ENCODE peak calls at places on chromosomes 11 and 22, in eight cellular contexts. G is upper lobe of right lung, I is fibroblast of mammary gland, A is cardiac muscle cell, R is breast epithelium, O is lower lobe of right lung, S is transverse colon, M is suprapubic skin. W is an unnamed sample.
A peak's percentile ranks its signal among the peaks of the same experiment; 100 is the strongest.

GRCh38 chr11:75966546-75967287 is 151.7 kb downstream of the UVRAG start:
- DNase-seq in G (no peak), R (no peak), S (no peak), O (no peak), I (peak; percentile 96), A (no peak), M (no peak), W (no peak)

GRCh38 chr11:83219095-83219494 is 25.6 kb downstream of the ANKRD42 start:
- DNase-seq in O (no peak), A (peak; percentile 29), M (no peak), S (no peak), R (no peak), I (peak; percentile 4), G (no peak), W (no peak)

GRCh38 chr11:104772806-104773241 is 125.4 kb downstream of the CASP12 start:
- DNase-seq in I (peak; percentile 96), R (no peak), G (no peak), S (no peak), O (no peak), M (no peak), A (no peak), W (peak; percentile 95)

GRCh38 chr11:93740802-93741093 is 547 bp downstream of the TAF1D start:
- DNase-seq in R (peak; percentile 32), G (peak; percentile 81), O (peak; percentile 77), A (peak; percentile 67), I (peak; percentile 64), S (peak; percentile 64), M (peak; percentile 77), W (no peak)

GRCh38 chr22:28557184-28557583 is 122.5 kb downstream of the TTC28 start:
- DNase-seq in O (no peak), M (no peak), I (no peak), R (no peak), A (no peak), S (no peak), G (no peak), W (no peak)

GRCh38 chr11:118338637-118339061 is 3.9 kb downstream of the CD3D start:
- DNase-seq in A (no peak), S (peak; percentile 63), M (no peak), R (peak; percentile 22), O (no peak), G (no peak), I (no peak), W (no peak)

GRCh38 chr22:29299136-29299900 is 7.1 kb upstream of the GAS2L1 start:
- DNase-seq in I (no peak), G (no peak), O (no peak), M (no peak), S (no peak), R (peak; percentile 3), A (no peak), W (no peak)

GRCh38 chr11:67369801-67370284 is 3.6 kb downstream of the CLCF1 start:
- DNase-seq in S (no peak), M (no peak), G (no peak), A (no peak), I (no peak), R (no peak), O (no peak), W (no peak)

GRCh38 chr11:726278-726915 is 20.4 kb downstream of the EPS8L2 start:
- DNase-seq in S (peak; percentile 77), O (peak; percentile 83), I (peak; percentile 51), M (peak; percentile 76), A (peak; percentile 62), G (peak; percentile 82), R (peak; percentile 78), W (no peak)

GRCh38 chr11:113698515-113698914 is 7.6 kb downstream of the TMPRSS5 start:
- DNase-seq in R (no peak), I (no peak), O (no peak), G (no peak), A (peak; percentile 20), M (no peak), S (no peak), W (no peak)

GRCh38 chr11:103907548-103908455 is 128.6 kb upstream of the DDI1 start:
- DNase-seq in O (no peak), R (no peak), A (no peak), G (no peak), M (no peak), I (peak; percentile 33), S (no peak), W (no peak)

GRCh38 chr22:47027766-47028165 is 265.3 kb downstream of the TBC1D22A start:
- DNase-seq in R (no peak), G (peak; percentile 51), S (no peak), I (no peak), A (no peak), O (peak; percentile 29), M (peak; percentile 45), W (no peak)

GRCh38 chr11:43687120-43687791 is 6.7 kb downstream of the HSD17B12 start:
- DNase-seq in S (no peak), O (peak; percentile 51), A (peak; percentile 39), I (peak; percentile 63), M (no peak), G (peak; percentile 65), R (no peak), W (peak; percentile 26)

GRCh38 chr22:39212721-39213376 is 31.9 kb downstream of the PDGFB start:
- DNase-seq in A (no peak), O (peak; percentile 12), I (peak; percentile 42), R (no peak), S (no peak), M (peak; percentile 43), G (peak; percentile 20), W (no peak)

GRCh38 chr22:25352294-25352680 is 132.8 kb downstream of the CRYBB2 start:
- DNase-seq in G (peak; percentile 32), I (no peak), O (no peak), S (no peak), A (no peak), R (no peak), M (peak; percentile 26), W (no peak)

GRCh38 chr22:17492247-17492646 is 71.1 kb upstream of the SLC25A18 start:
- DNase-seq in M (no peak), A (peak; percentile 66), I (no peak), G (no peak), S (no peak), O (no peak), R (no peak), W (no peak)

GRCh38 chr11:7668911-7669310 is 4.4 kb downstream of the CYB5R2 start:
- DNase-seq in O (no peak), M (no peak), R (no peak), S (no peak), I (no peak), A (no peak), G (no peak), W (no peak)

GRCh38 chr11:77144196-77144853 is 16.3 kb downstream of the MYO7A start:
- DNase-seq in G (no peak), R (no peak), A (peak; percentile 42), I (no peak), S (no peak), M (no peak), O (no peak), W (no peak)

GRCh38 chr22:17152971-17153370 is 6.1 kb downstream of the HDHD5 start:
- DNase-seq in A (no peak), G (no peak), R (peak; percentile 46), S (peak; percentile 46), M (no peak), O (no peak), I (no peak), W (no peak)

GRCh38 chr22:17381237-17381913 is 12.1 kb downstream of the CECR2 start:
- DNase-seq in A (no peak), R (no peak), M (no peak), S (no peak), O (no peak), I (no peak), G (no peak), W (no peak)

GRCh38 chr11:75945925-75946324 is 130.9 kb downstream of the UVRAG start:
- DNase-seq in A (no peak), R (no peak), G (no peak), M (no peak), O (no peak), I (no peak), S (no peak), W (no peak)

GRCh38 chr11:62505784-62506145 is 40.8 kb downstream of the AHNAK start:
- DNase-seq in A (no peak), R (no peak), I (no peak), S (no peak), M (no peak), G (no peak), O (no peak), W (no peak)
- H3K4me3 ChIP-seq in A (no peak overlapping the region), R (no peak overlapping the region), I (peak overlapping the region; percentile 9), S (no peak overlapping the region), M (peak overlapping the region; percentile 35), G (peak overlapping the region; percentile 26), O (peak overlapping the region; percentile 21), W (peak overlapping the region; percentile 17)

GRCh38 chr11:2385156-2386151 is 8.3 kb downstream of the CD81 start:
- DNase-seq in A (no peak), M (no peak), R (no peak), I (no peak), O (no peak), G (no peak), S (no peak), W (no peak)
- H3K4me3 ChIP-seq in A (no peak overlapping the region), M (no peak overlapping the region), R (peak overlapping the region; percentile 55), I (no peak overlapping the region), O (no peak overlapping the region), G (no peak overlapping the region), S (no peak overlapping the region), W (no peak overlapping the region)

GRCh38 chr22:26586556-26587325 is 3.2 kb downstream of the TPST2 start:
- DNase-seq in R (no peak), M (no peak), I (no peak), A (no peak), S (peak; percentile 28), O (no peak), G (no peak), W (no peak)
- H3K4me3 ChIP-seq in R (no peak overlapping the region), M (peak overlapping the region; percentile 3), I (no peak overlapping the region), A (no peak overlapping the region), S (no peak overlapping the region), O (peak overlapping the region; percentile 88), G (peak overlapping the region; percentile 11), W (no peak overlapping the region)

GRCh38 chr11:68707527-68707926 is 23.2 kb downstream of the GAL start:
- DNase-seq in A (no peak), R (no peak), O (no peak), M (no peak), S (no peak), I (no peak), G (no peak), W (no peak)

GRCh38 chr11:68709064-68709463 is 24.7 kb downstream of the GAL start:
- DNase-seq in O (no peak), I (no peak), G (no peak), A (no peak), R (no peak), M (no peak), S (no peak), W (no peak)

GRCh38 chr11:68706237-68706636 is 21.9 kb downstream of the GAL start:
- DNase-seq in R (no peak), O (no peak), A (no peak), S (no peak), M (no peak), G (no peak), I (no peak), W (no peak)

GRCh38 chr11:68710445-68710844 is 26.1 kb downstream of the GAL start:
- DNase-seq in A (no peak), M (no peak), R (no peak), I (no peak), G (no peak), S (no peak), O (no peak), W (no peak)

DNA sequence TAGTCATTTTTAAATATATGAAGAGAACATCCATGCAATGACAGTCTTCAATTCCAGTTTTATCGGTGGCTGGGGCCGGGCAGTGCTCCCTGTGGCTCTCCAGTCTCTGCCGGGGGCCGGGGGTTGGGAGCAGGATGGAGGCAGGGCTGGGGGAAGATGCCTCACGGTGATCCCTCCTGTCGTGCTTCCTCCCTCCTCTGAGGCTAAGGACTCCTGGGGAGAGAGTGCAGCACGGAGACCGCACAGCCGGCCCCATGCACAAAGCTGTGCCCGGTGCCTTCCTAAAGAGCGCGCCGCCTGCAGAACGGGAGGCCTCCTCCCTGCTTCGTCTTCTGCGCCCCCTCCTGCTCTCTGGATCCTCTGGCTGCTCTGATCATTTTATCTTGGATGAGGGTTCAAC is 20.5 kb downstream of the GAL start:
- DNase-seq in A (no peak), R (no peak), O (no peak), G (no peak), I (no peak), S (no peak), M (no peak), W (no peak)
- H3K4me3 ChIP-seq in A (no peak overlapping the region), R (no peak overlapping the region), O (no peak overlapping the region), G (no peak overlapping the region), I (no peak overlapping the region), S (no peak overlapping the region), M (no peak overlapping the region), W (no peak overlapping the region)

W was measured in retinal pigment epithelial cell.